ENCODE peak calls at places on chromosome 2, in four cellular contexts. V is tibial artery, W is GM13976, X is GM10248. S is an unnamed sample.

GRCh38 chr2:141692829-141693228 is 438.0 kb downstream of the LRP1B start:
- DNase-seq in W (no peak), V (no peak), X (no peak), S (no peak)

GRCh38 chr2:152031747-152032146 is 67.1 kb downstream of the CACNB4 start:
- DNase-seq in W (no peak), X (no peak), V (no peak), S (no peak)

GRCh38 chr2:171272039-171272438 is 111.3 kb upstream of the TLK1 start:
- DNase-seq in V (no peak), W (no peak), X (no peak), S (no peak)

GRCh38 chr2:29207352-29207751 is 92.1 kb downstream of the CLIP4 start:
- DNase-seq in W (no peak), V (no peak), X (no peak), S (no peak)

GRCh38 chr2:144324446-144325045 is 195.4 kb downstream of the ZEB2 start:
- DNase-seq in V (no peak), X (no peak), W (no peak), S (no peak)

GRCh38 chr2:161165266-161165665 is 5.0 kb downstream of the TANK start:
- DNase-seq in V (no peak), W (no peak), X (no peak), S (no peak)

GRCh38 chr2:18752022-18752493 is 162.7 kb upstream of the NT5C1B start:
- DNase-seq in W (no peak), V (no peak), X (no peak), S (no peak)

GRCh38 chr2:229335349-229335748 is 64.3 kb upstream of the PID1 start:
- DNase-seq in W (no peak), V (no peak), X (no peak), S (no peak)

GRCh38 chr2:149375801-149376349 is 45.5 kb downstream of the LYPD6 start:
- DNase-seq in X (no peak), W (no peak), V (no peak), S (no peak)

DNA sequence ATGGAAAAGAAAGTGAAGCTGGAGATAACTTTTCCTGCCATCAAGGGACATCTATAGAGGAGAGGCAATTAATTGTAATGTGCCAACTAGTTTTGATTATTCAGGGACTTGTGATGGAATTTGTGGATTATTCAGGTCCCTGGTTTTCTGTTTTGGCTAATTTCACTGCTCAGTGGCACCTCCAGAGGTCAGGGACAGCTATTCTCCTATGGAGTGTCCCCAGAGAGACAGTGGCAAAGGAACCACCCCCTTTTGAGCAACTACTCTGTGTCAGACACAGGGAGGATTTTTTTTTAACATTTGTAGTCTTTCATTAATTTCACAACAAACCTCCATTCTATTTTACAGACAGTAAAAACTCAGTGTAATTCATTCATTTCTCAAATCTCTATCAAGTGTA is 206.0 kb upstream of the SPRED2 start:
- DNase-seq in W (no peak), V (no peak), X (no peak), S (no peak)
- TF ChIP-seq CTCF in W (no peak), V (no peak), X (no peak), S (no peak)

GRCh38 chr2:201257941-201258665 is 2.2 kb upstream of the CASP8 start:
- DNase-seq in W (peak), V (peak), X (peak), S (peak)
- TF ChIP-seq CTCF in W (no peak), V (no peak), X (no peak), S (peak)

GRCh38 chr2:1556286-1556685 is 143.0 kb downstream of the TPO start:
- DNase-seq in X (no peak), V (no peak), W (no peak), S (no peak)

GRCh38 chr2:1550658-1551316 is 137.5 kb downstream of the TPO start:
- DNase-seq in V (no peak), W (peak), X (peak), S (peak)

GRCh38 chr2:1551905-1552304 is 138.6 kb downstream of the TPO start:
- DNase-seq in V (no peak), W (no peak), X (no peak), S (no peak)

GRCh38 chr2:1552611-1553010 is 139.3 kb downstream of the TPO start:
- DNase-seq in W (no peak), V (no peak), X (no peak), S (no peak)

DNA sequence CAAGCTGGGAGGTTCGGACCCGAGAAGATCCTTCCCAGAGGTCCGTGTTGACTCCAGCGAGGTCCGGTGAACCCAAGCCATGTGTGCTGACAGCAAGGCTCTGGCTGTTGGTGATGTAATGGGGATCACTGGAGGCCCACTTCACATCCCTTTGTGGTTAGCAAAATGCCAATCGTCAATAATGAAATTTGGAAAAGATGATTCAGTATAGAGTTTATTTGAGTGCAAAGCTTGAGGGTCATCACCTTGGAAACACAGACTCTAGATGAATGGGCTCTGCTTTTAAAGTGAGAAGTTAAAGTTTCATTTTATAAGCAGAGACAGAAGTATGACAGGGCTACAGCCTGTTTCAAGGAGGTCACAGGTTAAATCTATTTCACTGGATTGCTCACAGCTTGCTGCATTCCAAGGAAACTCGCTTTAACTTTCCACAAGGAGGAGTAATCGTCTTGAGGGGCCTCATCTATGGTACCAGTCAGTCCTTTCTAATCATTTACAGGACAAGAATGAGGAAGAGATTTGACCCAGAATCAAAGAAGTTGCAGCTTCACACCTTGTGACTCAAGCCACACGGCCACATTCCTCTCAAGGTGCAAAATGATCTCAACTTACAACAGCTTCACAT is 140.5 kb downstream of the TPO start:
- DNase-seq in W (no peak), X (no peak), V (no peak), S (no peak)
- TF ChIP-seq CTCF in W (no peak), X (no peak), V (no peak), S (no peak)

DNA sequence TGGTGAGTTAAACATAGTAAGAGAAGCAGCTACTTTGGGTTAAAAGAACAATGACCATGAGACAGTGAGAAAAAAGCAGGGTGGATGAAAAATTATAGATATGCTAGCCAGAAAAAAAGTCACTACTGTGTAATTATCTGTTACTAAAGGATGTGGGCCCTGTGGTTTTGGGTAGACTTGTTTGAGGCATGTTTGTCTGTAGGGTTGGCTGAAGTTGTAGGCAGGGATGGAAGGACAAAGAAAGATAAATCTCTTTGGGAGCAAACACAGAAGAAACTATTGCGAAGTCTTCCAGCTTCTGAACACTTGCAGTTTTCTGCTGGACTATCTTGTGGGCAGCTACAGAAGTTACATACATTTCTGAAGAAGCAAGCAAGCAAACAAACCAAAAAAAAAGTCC is 28.2 kb downstream of the RND3 start:
- DNase-seq in W (no peak), V (no peak), X (no peak), S (no peak)
- TF ChIP-seq CTCF in W (no peak), V (no peak), X (no peak), S (no peak)

GRCh38 chr2:197348721-197349337 is 38.2 kb upstream of the ANKRD44 start:
- DNase-seq in X (no peak), W (no peak), V (no peak), S (no peak)

GRCh38 chr2:197354169-197354558 is 43.6 kb upstream of the ANKRD44 start:
- DNase-seq in X (no peak), V (no peak), W (no peak), S (no peak)

GRCh38 chr2:197345846-197346370 is 35.3 kb upstream of the ANKRD44 start:
- DNase-seq in X (no peak), V (no peak), W (no peak), S (no peak)

GRCh38 chr2:197353393-197354168 is 43.0 kb upstream of the ANKRD44 start:
- DNase-seq in V (no peak), W (no peak), X (no peak), S (no peak)

DNA sequence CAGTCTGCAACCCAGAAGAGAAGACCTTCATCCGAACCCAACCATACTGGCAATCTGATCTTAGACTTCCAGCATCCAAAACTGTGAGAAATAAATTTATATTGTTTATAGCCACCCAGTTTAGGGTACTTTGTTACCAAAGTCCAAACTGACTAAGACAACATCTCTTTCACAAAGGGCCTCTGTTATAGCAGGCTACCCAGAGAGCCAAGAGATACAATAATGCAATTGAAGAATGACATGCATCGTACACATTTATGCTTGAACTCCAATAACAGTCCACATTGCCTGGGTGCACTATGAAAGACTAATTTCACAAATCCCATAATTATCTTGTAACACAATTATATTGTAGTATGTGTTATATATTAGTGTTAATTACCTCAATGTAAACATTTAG is 39.1 kb upstream of the ANKRD44 start:
- DNase-seq in W (no peak), V (no peak), X (no peak), S (no peak)
- TF ChIP-seq CTCF in W (no peak), V (no peak), X (no peak), S (no peak)

DNA sequence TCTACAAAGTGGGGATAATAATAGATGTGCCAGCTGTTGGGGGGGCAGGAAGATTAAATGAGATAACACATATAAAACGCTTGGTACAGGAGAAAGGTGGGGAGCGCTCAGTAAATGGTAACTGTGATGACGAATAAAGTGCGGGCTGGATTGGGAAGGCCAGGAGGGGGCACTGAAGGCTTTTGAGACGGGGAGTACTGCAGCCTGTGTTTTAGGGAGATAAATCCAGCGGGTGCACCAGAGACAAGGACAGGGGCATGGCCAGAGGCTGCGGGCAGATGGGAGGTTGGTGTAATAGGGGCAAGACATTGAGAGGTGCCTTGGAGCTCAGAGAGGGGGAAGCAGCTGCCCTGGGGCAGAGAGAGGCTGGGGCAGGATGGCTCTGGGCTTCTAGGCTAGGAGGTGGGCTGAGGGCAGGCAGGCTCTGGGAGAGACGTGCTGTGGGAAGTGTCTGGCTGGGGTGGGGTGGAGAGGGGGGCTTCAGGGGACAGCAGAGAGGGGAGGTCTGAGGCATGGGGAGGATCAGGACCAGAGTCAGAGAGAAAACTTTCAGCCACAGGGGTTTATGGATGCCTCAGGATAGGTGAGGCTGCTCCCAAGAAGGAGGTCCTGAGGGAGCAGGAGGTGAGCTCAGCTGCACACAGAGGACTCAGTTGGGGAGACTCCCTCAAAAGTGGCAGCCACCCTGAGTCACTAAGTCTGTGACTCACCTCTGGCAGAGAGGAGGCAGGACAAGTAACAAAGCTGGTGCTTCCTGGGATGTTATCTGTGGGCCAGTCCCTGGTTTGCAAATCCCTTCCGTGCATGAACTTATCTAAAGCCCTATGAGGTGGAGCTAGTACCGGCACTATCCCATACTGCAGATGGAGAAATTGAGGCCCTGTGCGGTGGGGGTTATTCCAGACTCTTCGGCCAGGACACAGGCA is 18.9 kb downstream of the TEX44 start:
- DNase-seq in W (no peak), X (peak), V (peak), S (no peak)
- TF ChIP-seq CTCF in W (peak), X (peak), V (peak), S (no peak)

GRCh38 chr2:43897492-43897891 is 58.7 kb downstream of the ABCG8 start:
- DNase-seq in X (no peak), W (no peak), V (no peak), S (no peak)

GRCh38 chr2:43898958-43899346 is 60.2 kb downstream of the ABCG8 start:
- DNase-seq in X (no peak), W (no peak), V (no peak), S (no peak)

GRCh38 chr2:43899589-43899988 is 60.8 kb downstream of the ABCG8 start:
- DNase-seq in X (no peak), W (no peak), V (no peak), S (no peak)

GRCh38 chr2:43894743-43895142 is 56.0 kb downstream of the ABCG8 start:
- DNase-seq in W (no peak), X (no peak), V (no peak), S (no peak)

DNA sequence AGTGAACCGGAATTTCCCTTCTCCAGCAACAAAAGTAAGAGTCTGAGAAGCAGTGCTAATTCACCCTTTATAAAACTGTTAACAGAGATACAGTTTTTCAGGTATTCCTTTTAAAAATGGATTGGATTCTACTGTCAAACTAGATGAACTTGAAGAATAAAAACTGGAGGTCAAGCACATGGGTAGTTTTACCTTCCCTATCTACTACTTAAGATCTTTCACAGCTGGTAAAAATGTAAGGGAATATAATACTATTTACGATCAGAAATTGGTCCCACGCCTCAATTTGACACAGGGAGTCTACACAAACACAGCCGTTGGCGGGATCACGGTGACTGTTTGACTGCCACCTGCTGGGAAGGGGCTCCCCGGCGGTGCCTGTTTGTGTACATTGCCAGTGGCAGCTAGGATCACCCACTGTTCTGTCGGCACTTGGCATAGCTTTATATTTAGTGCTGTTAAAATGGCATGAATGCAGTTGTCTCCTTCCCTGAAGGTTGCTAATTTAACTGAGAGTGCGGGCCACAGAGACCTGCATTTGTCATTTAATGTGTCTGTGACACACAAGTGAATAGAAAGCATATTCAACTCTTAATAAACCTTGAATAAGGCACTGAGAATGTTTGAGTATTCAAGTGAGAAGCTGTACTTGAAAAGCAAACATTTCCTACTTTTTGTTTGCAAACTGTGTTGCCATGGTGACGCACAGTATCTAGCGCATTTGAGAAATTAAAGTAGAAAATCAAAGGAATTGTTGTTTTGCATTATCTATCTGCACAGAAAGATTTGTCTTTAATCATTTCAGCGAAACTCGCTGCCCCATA is 59.6 kb downstream of the ABCG8 start:
- DNase-seq in W (no peak), V (no peak), X (no peak), S (no peak)
- TF ChIP-seq CTCF in W (no peak), V (no peak), X (no peak), S (no peak)

GRCh38 chr2:9127316-9127715 is 79.3 kb upstream of the ASAP2 start:
- DNase-seq in W (no peak), X (no peak), V (peak), S (no peak)
- TF ChIP-seq CTCF in W (no peak), X (no peak), V (no peak), S (no peak)

GRCh38 chr2:27805180-27805579 is 33.7 kb downstream of the MRPL33 start:
- DNase-seq in X (no peak), V (no peak), W (no peak), S (no peak)

GRCh38 chr2:27806311-27807059 is 35.0 kb downstream of the MRPL33 start:
- DNase-seq in X (no peak), V (no peak), W (no peak), S (no peak)

GRCh38 chr2:27808984-27809383 is 37.5 kb downstream of the MRPL33 start:
- DNase-seq in X (no peak), W (no peak), V (no peak), S (no peak)

GRCh38 chr2:27808418-27808817 is 36.9 kb downstream of the MRPL33 start:
- DNase-seq in V (no peak), W (no peak), X (no peak), S (no peak)

GRCh38 chr2:27807476-27807875 is 36.0 kb downstream of the MRPL33 start:
- DNase-seq in W (no peak), V (no peak), X (no peak), S (no peak)
- TF ChIP-seq CTCF in W (peak), V (peak), X (peak), S (peak)